ENCODE peak calls at places on chromosomes 13 and 19, in six cellular contexts. Y is RPMI8226, I is HCT116, S is left ventricle myocardium inferior, X is T-helper 22 cell, G is BJ. D is an unnamed sample.

GRCh38 chr19:17933414-17934129 is 757 bp downstream of the CCDC124 start:
- DNase-seq in Y (peak; percentile 36), S (no peak), I (no peak), G (no peak), X (no peak), D (no peak)

GRCh38 chr19:53982611-53983010 is 8.8 kb upstream of the CACNG6 start:
- DNase-seq in Y (no peak), X (no peak), G (no peak), I (no peak), S (peak; percentile 55), D (no peak)

GRCh38 chr13:51856027-51856736 is 5.6 kb upstream of the CCDC70 start:
- DNase-seq in I (no peak), G (no peak), X (no peak), Y (no peak), S (no peak), D (no peak)

GRCh38 chr19:5138606-5139594 is 170.0 kb downstream of the KDM4B start:
- DNase-seq in G (peak; percentile 46), S (no peak), I (no peak), Y (no peak), X (peak; percentile 42), D (peak; percentile 81)

GRCh38 chr19:24074720-24075119 is 12.3 kb upstream of the ZNF254 start:
- DNase-seq in S (no peak), Y (no peak), I (no peak), X (no peak), G (no peak), D (peak; percentile 38)

GRCh38 chr13:112053167-112053743 is 13.7 kb upstream of the SOX1 start:
- DNase-seq in I (no peak), Y (no peak), S (no peak), G (no peak), X (no peak), D (no peak)

GRCh38 chr19:16541526-16542044 is 652 bp downstream of the CHERP start:
- DNase-seq in S (no peak), X (no peak), G (no peak), Y (peak; percentile 32), I (no peak), D (no peak)

GRCh38 chr13:107441279-107441678 is 774.1 kb downstream of the LIG4 start:
- DNase-seq in Y (no peak), I (no peak), X (no peak), S (no peak), G (no peak), D (peak; percentile 47)

GRCh38 chr13:35927554-35927953 is 203.6 kb downstream of the DCLK1 start:
- DNase-seq in S (no peak), I (no peak), X (no peak), G (no peak), Y (no peak), D (peak; percentile 76)